ENCODE peak calls at places on chromosomes 12 and 14, in ten cellular contexts. One of them, this sample, is unnamed.

GRCh38 chr12:17588968-17589367 is 501.0 kb downstream of the RERGL start:
- DNase-seq in left lung: no peak
- DNase-seq in GM12878: no peak
- DNase-seq in BJ: no peak
- DNase-seq in upper lobe of right lung: no peak
- DNase-seq in psoas muscle: no peak
- DNase-seq in astrocyte of the spinal cord: no peak
- DNase-seq in AG04449: no peak
- DNase-seq in HCT116: peak
- DNase-seq in suprapubic skin: no peak
- DNase-seq in this sample: no peak

GRCh38 chr12:6326316-6326959 is 15.4 kb downstream of the TNFRSF1A start:
- DNase-seq in left lung: no peak
- DNase-seq in GM12878: no peak
- DNase-seq in BJ: no peak
- DNase-seq in upper lobe of right lung: no peak
- DNase-seq in psoas muscle: peak
- DNase-seq in astrocyte of the spinal cord: peak
- DNase-seq in AG04449: no peak
- DNase-seq in HCT116: no peak
- DNase-seq in suprapubic skin: peak
- DNase-seq in this sample: peak

GRCh38 chr12:3034067-3034750 is 43.0 kb upstream of the TSPAN9 start:
- DNase-seq in left lung: no peak
- DNase-seq in GM12878: no peak
- DNase-seq in BJ: no peak
- DNase-seq in upper lobe of right lung: peak
- DNase-seq in psoas muscle: peak
- DNase-seq in astrocyte of the spinal cord: peak
- DNase-seq in AG04449: peak
- DNase-seq in HCT116: peak
- DNase-seq in suprapubic skin: no peak
- DNase-seq in this sample: peak

GRCh38 chr14:23483216-23483854 is 13.8 kb downstream of the NGDN start:
- DNase-seq in left lung: no peak
- DNase-seq in GM12878: no peak
- DNase-seq in BJ: no peak
- DNase-seq in upper lobe of right lung: no peak
- DNase-seq in psoas muscle: no peak
- DNase-seq in astrocyte of the spinal cord: no peak
- DNase-seq in AG04449: no peak
- DNase-seq in HCT116: no peak
- DNase-seq in suprapubic skin: no peak
- DNase-seq in this sample: peak

GRCh38 chr14:25394791-25395391 is 344.9 kb upstream of the STXBP6 start:
- DNase-seq in left lung: no peak
- DNase-seq in GM12878: no peak
- DNase-seq in BJ: no peak
- DNase-seq in upper lobe of right lung: no peak
- DNase-seq in psoas muscle: no peak
- DNase-seq in astrocyte of the spinal cord: no peak
- DNase-seq in AG04449: no peak
- DNase-seq in HCT116: no peak
- DNase-seq in suprapubic skin: no peak
- DNase-seq in this sample: no peak

GRCh38 chr12:98955284-98955683 is 310.2 kb downstream of the APAF1 start:
- DNase-seq in left lung: no peak
- DNase-seq in GM12878: no peak
- DNase-seq in BJ: no peak
- DNase-seq in upper lobe of right lung: no peak
- DNase-seq in psoas muscle: no peak
- DNase-seq in astrocyte of the spinal cord: peak
- DNase-seq in AG04449: no peak
- DNase-seq in HCT116: peak
- DNase-seq in suprapubic skin: no peak
- DNase-seq in this sample: peak

GRCh38 chr12:3326156-3326849 is 164.7 kb upstream of the PRMT8 start:
- DNase-seq in left lung: no peak
- DNase-seq in GM12878: no peak
- DNase-seq in BJ: no peak
- DNase-seq in upper lobe of right lung: no peak
- DNase-seq in psoas muscle: peak
- DNase-seq in astrocyte of the spinal cord: no peak
- DNase-seq in AG04449: no peak
- DNase-seq in HCT116: no peak
- DNase-seq in suprapubic skin: no peak
- DNase-seq in this sample: no peak

GRCh38 chr14:29749327-29749726 is 178.3 kb downstream of the PRKD1 start:
- DNase-seq in left lung: no peak
- DNase-seq in GM12878: no peak
- DNase-seq in BJ: peak
- DNase-seq in upper lobe of right lung: no peak
- DNase-seq in psoas muscle: no peak
- DNase-seq in astrocyte of the spinal cord: peak
- DNase-seq in AG04449: no peak
- DNase-seq in HCT116: no peak
- DNase-seq in suprapubic skin: no peak
- DNase-seq in this sample: peak

GRCh38 chr12:49413010-49413409 is 45.7 kb downstream of the SPATS2 start:
- DNase-seq in left lung: no peak
- DNase-seq in GM12878: no peak
- DNase-seq in BJ: no peak
- DNase-seq in upper lobe of right lung: no peak
- DNase-seq in psoas muscle: no peak
- DNase-seq in astrocyte of the spinal cord: no peak
- DNase-seq in AG04449: no peak
- DNase-seq in HCT116: no peak
- DNase-seq in suprapubic skin: no peak
- DNase-seq in this sample: no peak

GRCh38 chr14:21097616-21098133 is 780 bp downstream of the ZNF219 start:
- DNase-seq in left lung: no peak
- DNase-seq in GM12878: no peak
- DNase-seq in BJ: no peak
- DNase-seq in upper lobe of right lung: no peak
- DNase-seq in psoas muscle: no peak
- DNase-seq in astrocyte of the spinal cord: no peak
- DNase-seq in AG04449: no peak
- DNase-seq in HCT116: no peak
- DNase-seq in suprapubic skin: no peak
- DNase-seq in this sample: no peak

DNA sequence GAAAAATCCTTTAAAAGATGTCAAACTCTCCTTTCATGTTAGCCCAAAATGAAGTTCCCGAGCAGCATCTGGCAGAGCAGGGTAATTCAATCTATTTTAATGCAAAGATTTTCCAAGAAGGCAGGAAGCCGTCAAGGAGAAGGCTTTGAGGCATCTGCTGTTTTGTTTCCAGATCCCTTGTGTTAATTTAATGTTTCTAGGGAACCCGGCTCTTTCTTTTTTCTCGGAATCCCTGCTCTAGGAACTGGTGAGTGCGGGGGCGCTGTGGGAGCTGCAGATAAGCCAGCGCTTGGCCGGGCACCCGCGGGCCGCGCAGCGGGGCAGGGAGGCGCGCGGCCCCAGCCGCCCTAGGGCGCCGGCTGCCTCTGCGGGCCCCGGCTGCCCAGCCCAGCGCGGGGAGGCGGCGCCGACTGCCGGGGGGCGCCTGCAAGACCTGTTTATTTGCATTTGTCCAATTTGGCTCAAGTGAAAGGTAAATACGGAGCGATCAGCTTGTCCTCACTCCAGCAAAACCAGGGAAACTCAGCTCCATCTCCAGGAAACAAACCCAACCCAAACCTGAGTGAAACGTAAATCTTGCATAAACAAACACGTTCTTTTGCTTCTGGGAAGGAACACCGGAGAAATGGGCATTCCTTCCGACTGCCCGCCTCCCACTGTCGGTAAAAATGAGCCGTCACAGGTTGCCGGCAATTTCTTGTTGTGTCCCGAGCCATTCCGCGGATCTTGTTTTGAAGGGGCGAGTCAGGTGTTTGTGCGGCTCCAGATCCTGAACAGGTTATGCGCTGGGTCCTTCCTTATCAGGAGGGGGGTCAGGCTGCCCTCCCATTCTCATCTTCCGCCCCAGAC is 65.1 kb downstream of the CRADD start:
- DNase-seq in left lung: peak
- DNase-seq in GM12878: no peak
- DNase-seq in BJ: no peak
- DNase-seq in upper lobe of right lung: peak
- DNase-seq in psoas muscle: peak
- DNase-seq in astrocyte of the spinal cord: peak
- DNase-seq in AG04449: no peak
- DNase-seq in HCT116: peak
- DNase-seq in suprapubic skin: peak
- DNase-seq in this sample: peak
- TF ChIP-seq CTCF in left lung: no peak
- TF ChIP-seq CTCF in GM12878: peak
- TF ChIP-seq CTCF in BJ: peak
- TF ChIP-seq CTCF in upper lobe of right lung: peak
- TF ChIP-seq CTCF in psoas muscle: peak
- TF ChIP-seq CTCF in astrocyte of the spinal cord: peak
- TF ChIP-seq CTCF in AG04449: peak
- TF ChIP-seq CTCF in HCT116: peak
- TF ChIP-seq CTCF in suprapubic skin: peak
- TF ChIP-seq CTCF in this sample: peak

GRCh38 chr12:53253298-53253697 is 14.8 kb upstream of the ESPL1 start:
- DNase-seq in left lung: no peak
- DNase-seq in GM12878: no peak
- DNase-seq in BJ: no peak
- DNase-seq in upper lobe of right lung: peak
- DNase-seq in psoas muscle: peak
- DNase-seq in astrocyte of the spinal cord: no peak
- DNase-seq in AG04449: no peak
- DNase-seq in HCT116: no peak
- DNase-seq in suprapubic skin: no peak
- DNase-seq in this sample: no peak
- H3K4me3 ChIP-seq in left lung: peak
- H3K4me3 ChIP-seq in GM12878: peak
- H3K4me3 ChIP-seq in BJ: no peak
- H3K4me3 ChIP-seq in upper lobe of right lung: peak
- H3K4me3 ChIP-seq in psoas muscle: peak
- H3K4me3 ChIP-seq in astrocyte of the spinal cord: no peak
- H3K4me3 ChIP-seq in AG04449: peak
- H3K4me3 ChIP-seq in HCT116: peak
- H3K4me3 ChIP-seq in suprapubic skin: peak
- H3K4me3 ChIP-seq in this sample: peak

GRCh38 chr14:75083271-75083670 is 13.8 kb downstream of the ZC2HC1C start:
- DNase-seq in left lung: no peak
- DNase-seq in GM12878: no peak
- DNase-seq in BJ: no peak
- DNase-seq in upper lobe of right lung: no peak
- DNase-seq in psoas muscle: no peak
- DNase-seq in astrocyte of the spinal cord: no peak
- DNase-seq in AG04449: no peak
- DNase-seq in HCT116: no peak
- DNase-seq in suprapubic skin: no peak
- DNase-seq in this sample: no peak

GRCh38 chr14:75088153-75088552 is 18.7 kb downstream of the ZC2HC1C start:
- DNase-seq in left lung: no peak
- DNase-seq in GM12878: no peak
- DNase-seq in BJ: no peak
- DNase-seq in upper lobe of right lung: no peak
- DNase-seq in psoas muscle: no peak
- DNase-seq in astrocyte of the spinal cord: no peak
- DNase-seq in AG04449: no peak
- DNase-seq in HCT116: no peak
- DNase-seq in suprapubic skin: no peak
- DNase-seq in this sample: no peak

GRCh38 chr14:75081835-75082234 is 12.4 kb downstream of the ZC2HC1C start:
- DNase-seq in left lung: no peak
- DNase-seq in GM12878: no peak
- DNase-seq in BJ: no peak
- DNase-seq in upper lobe of right lung: no peak
- DNase-seq in psoas muscle: no peak
- DNase-seq in astrocyte of the spinal cord: peak
- DNase-seq in AG04449: no peak
- DNase-seq in HCT116: no peak
- DNase-seq in suprapubic skin: no peak
- DNase-seq in this sample: no peak

GRCh38 chr14:75088566-75089373 is 19.3 kb downstream of the ZC2HC1C start:
- DNase-seq in left lung: no peak
- DNase-seq in GM12878: no peak
- DNase-seq in BJ: no peak
- DNase-seq in upper lobe of right lung: no peak
- DNase-seq in psoas muscle: no peak
- DNase-seq in astrocyte of the spinal cord: peak
- DNase-seq in AG04449: no peak
- DNase-seq in HCT116: peak
- DNase-seq in suprapubic skin: no peak
- DNase-seq in this sample: peak

DNA sequence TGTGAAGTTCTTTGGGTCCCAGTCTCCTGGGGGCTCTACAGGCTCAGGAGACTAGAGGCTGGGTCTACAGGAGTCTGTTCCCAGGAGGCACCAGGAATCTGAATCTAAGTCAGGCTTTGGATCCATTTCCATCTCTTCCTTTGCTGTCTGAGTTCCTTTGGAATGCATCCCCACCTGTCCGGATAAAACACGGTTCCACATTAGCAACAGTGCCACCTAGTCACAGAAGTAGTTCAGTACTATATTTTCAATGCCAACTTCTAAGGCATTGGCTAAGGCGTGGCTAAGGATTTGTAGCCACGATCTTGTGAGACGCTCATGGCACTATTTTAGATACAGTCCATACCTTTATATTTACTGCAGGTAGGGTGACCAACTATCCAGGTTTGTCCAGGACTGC is 15.1 kb downstream of the ZC2HC1C start:
- DNase-seq in left lung: no peak
- DNase-seq in GM12878: no peak
- DNase-seq in BJ: no peak
- DNase-seq in upper lobe of right lung: no peak
- DNase-seq in psoas muscle: no peak
- DNase-seq in astrocyte of the spinal cord: no peak
- DNase-seq in AG04449: no peak
- DNase-seq in HCT116: no peak
- DNase-seq in suprapubic skin: no peak
- DNase-seq in this sample: no peak
- TF ChIP-seq CTCF in left lung: no peak
- TF ChIP-seq CTCF in GM12878: no peak
- TF ChIP-seq CTCF in BJ: no peak
- TF ChIP-seq CTCF in upper lobe of right lung: no peak
- TF ChIP-seq CTCF in psoas muscle: peak
- TF ChIP-seq CTCF in astrocyte of the spinal cord: peak
- TF ChIP-seq CTCF in AG04449: no peak
- TF ChIP-seq CTCF in HCT116: peak
- TF ChIP-seq CTCF in suprapubic skin: peak
- TF ChIP-seq CTCF in this sample: peak

DNA sequence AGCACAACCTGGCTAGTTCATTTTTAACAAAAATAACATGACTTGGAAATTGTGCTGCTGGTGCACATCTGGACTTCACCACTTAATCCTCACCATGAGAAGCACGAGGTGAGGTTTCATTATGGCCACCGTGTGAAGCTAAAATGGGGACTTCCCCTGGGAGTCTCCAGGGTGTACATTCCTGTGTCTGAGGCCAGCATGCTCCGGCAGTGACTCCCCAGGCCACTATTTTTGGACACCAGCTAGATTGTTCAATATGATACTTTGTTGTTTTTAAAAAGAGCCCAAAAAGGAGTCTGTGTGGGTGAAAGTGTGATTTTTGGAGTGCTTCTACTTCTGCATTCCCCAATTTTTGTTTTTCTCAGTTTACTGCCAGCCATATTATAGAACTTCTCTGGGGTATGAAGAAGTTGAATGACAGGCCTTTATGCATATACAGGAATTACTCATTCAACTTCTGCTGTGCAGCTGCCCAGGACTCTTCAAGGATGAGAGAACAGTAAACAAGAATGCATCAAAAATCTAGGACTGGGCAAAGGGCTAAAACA is 16.9 kb upstream of the AICDA start:
- DNase-seq in left lung: no peak
- DNase-seq in GM12878: peak
- DNase-seq in BJ: peak
- DNase-seq in upper lobe of right lung: no peak
- DNase-seq in psoas muscle: no peak
- DNase-seq in astrocyte of the spinal cord: no peak
- DNase-seq in AG04449: peak
- DNase-seq in HCT116: no peak
- DNase-seq in suprapubic skin: no peak
- DNase-seq in this sample: peak
- H3K4me3 ChIP-seq in left lung: no peak
- H3K4me3 ChIP-seq in GM12878: no peak
- H3K4me3 ChIP-seq in BJ: no peak
- H3K4me3 ChIP-seq in upper lobe of right lung: no peak
- H3K4me3 ChIP-seq in psoas muscle: no peak
- H3K4me3 ChIP-seq in astrocyte of the spinal cord: no peak
- H3K4me3 ChIP-seq in AG04449: no peak
- H3K4me3 ChIP-seq in HCT116: no peak
- H3K4me3 ChIP-seq in suprapubic skin: no peak
- H3K4me3 ChIP-seq in this sample: no peak